ENCODE peak calls at places on chromosomes 3 and 15, in nine cellular contexts. One of them, this sample, is unnamed.

GRCh38 chr15:74815121-74815933 is 2.7 kb downstream of the LMAN1L start:
- DNase-seq in fibroblast of villous mesenchyme: no peak
- DNase-seq in epithelial cell of prostate: no peak
- DNase-seq in stomach: peak; percentile 88
- DNase-seq in AG09309: no peak
- DNase-seq in HFFc6: no peak
- DNase-seq in HCEC 1CT: no peak
- DNase-seq in caudate nucleus: no peak
- DNase-seq in endothelial cell: no peak
- DNase-seq in this sample: no peak

GRCh38 chr3:59809016-59809415 is 759.2 kb upstream of the CFAP20DC start:
- DNase-seq in epithelial cell of prostate: no peak
- DNase-seq in fibroblast of villous mesenchyme: peak; percentile 76
- DNase-seq in HFFc6: peak; percentile 1
- DNase-seq in HCEC 1CT: peak; percentile 96
- DNase-seq in caudate nucleus: no peak
- DNase-seq in endothelial cell: no peak
- DNase-seq in AG09309: no peak
- DNase-seq in stomach: no peak
- DNase-seq in this sample: no peak

GRCh38 chr3:181488536-181488935 is 223.2 kb upstream of the SOX2 start:
- DNase-seq in endothelial cell: no peak
- DNase-seq in HCEC 1CT: no peak
- DNase-seq in caudate nucleus: no peak
- DNase-seq in fibroblast of villous mesenchyme: no peak
- DNase-seq in AG09309: no peak
- DNase-seq in HFFc6: no peak
- DNase-seq in epithelial cell of prostate: no peak
- DNase-seq in stomach: no peak
- DNase-seq in this sample: no peak

GRCh38 chr3:18444597-18445420 is 19.7 kb upstream of the SATB1 start:
- DNase-seq in endothelial cell: peak; percentile 85
- DNase-seq in stomach: peak; percentile 76
- DNase-seq in fibroblast of villous mesenchyme: peak; percentile 41
- DNase-seq in AG09309: no peak
- DNase-seq in HFFc6: no peak
- DNase-seq in caudate nucleus: peak; percentile 36
- DNase-seq in HCEC 1CT: no peak
- DNase-seq in epithelial cell of prostate: no peak
- DNase-seq in this sample: peak; percentile 70

GRCh38 chr3:128805771-128806170 is 73.6 kb upstream of the ACAD9 start:
- DNase-seq in epithelial cell of prostate: no peak
- DNase-seq in endothelial cell: no peak
- DNase-seq in stomach: no peak
- DNase-seq in HFFc6: peak; percentile 36
- DNase-seq in caudate nucleus: no peak
- DNase-seq in AG09309: no peak
- DNase-seq in HCEC 1CT: peak; percentile 64
- DNase-seq in fibroblast of villous mesenchyme: peak; percentile 49
- DNase-seq in this sample: no peak

GRCh38 chr15:44087578-44088190 is 107.4 kb downstream of the FRMD5 start:
- DNase-seq in epithelial cell of prostate: peak; percentile 52
- DNase-seq in endothelial cell: no peak
- DNase-seq in HCEC 1CT: peak; percentile 91
- DNase-seq in caudate nucleus: no peak
- DNase-seq in stomach: no peak
- DNase-seq in AG09309: peak; percentile 75
- DNase-seq in fibroblast of villous mesenchyme: peak; percentile 82
- DNase-seq in HFFc6: peak; percentile 87
- DNase-seq in this sample: no peak

GRCh38 chr15:54579855-54580254 is 601.6 kb downstream of the UNC13C start:
- DNase-seq in endothelial cell: no peak
- DNase-seq in HCEC 1CT: no peak
- DNase-seq in fibroblast of villous mesenchyme: no peak
- DNase-seq in caudate nucleus: no peak
- DNase-seq in HFFc6: no peak
- DNase-seq in AG09309: no peak
- DNase-seq in epithelial cell of prostate: no peak
- DNase-seq in stomach: no peak
- DNase-seq in this sample: no peak

GRCh38 chr3:39110041-39110639 is 2.7 kb downstream of the TTC21A start:
- DNase-seq in AG09309: no peak
- DNase-seq in HCEC 1CT: no peak
- DNase-seq in HFFc6: no peak
- DNase-seq in stomach: no peak
- DNase-seq in endothelial cell: no peak
- DNase-seq in caudate nucleus: no peak
- DNase-seq in epithelial cell of prostate: no peak
- DNase-seq in fibroblast of villous mesenchyme: no peak
- DNase-seq in this sample: no peak

GRCh38 chr3:101133638-101134037 is 140.4 kb upstream of the ABI3BP start:
- DNase-seq in HCEC 1CT: no peak
- DNase-seq in epithelial cell of prostate: no peak
- DNase-seq in HFFc6: no peak
- DNase-seq in stomach: no peak
- DNase-seq in caudate nucleus: no peak
- DNase-seq in fibroblast of villous mesenchyme: no peak
- DNase-seq in AG09309: no peak
- DNase-seq in endothelial cell: no peak
- DNase-seq in this sample: no peak

GRCh38 chr3:120272294-120272693 is 12.7 kb downstream of the GPR156 start:
- DNase-seq in AG09309: no peak
- DNase-seq in stomach: no peak
- DNase-seq in endothelial cell: no peak
- DNase-seq in caudate nucleus: no peak
- DNase-seq in epithelial cell of prostate: no peak
- DNase-seq in HFFc6: no peak
- DNase-seq in fibroblast of villous mesenchyme: no peak
- DNase-seq in HCEC 1CT: no peak
- DNase-seq in this sample: no peak

GRCh38 chr15:76823903-76824302 is 81.2 kb downstream of the SCAPER start:
- DNase-seq in stomach: no peak
- DNase-seq in endothelial cell: no peak
- DNase-seq in caudate nucleus: no peak
- DNase-seq in epithelial cell of prostate: no peak
- DNase-seq in HFFc6: no peak
- DNase-seq in AG09309: no peak
- DNase-seq in HCEC 1CT: no peak
- DNase-seq in fibroblast of villous mesenchyme: no peak
- DNase-seq in this sample: no peak

GRCh38 chr15:35872577-35872976 is 326.6 kb upstream of the DPH6 start:
- DNase-seq in caudate nucleus: no peak
- DNase-seq in HCEC 1CT: no peak
- DNase-seq in fibroblast of villous mesenchyme: no peak
- DNase-seq in AG09309: no peak
- DNase-seq in HFFc6: no peak
- DNase-seq in stomach: no peak
- DNase-seq in epithelial cell of prostate: no peak
- DNase-seq in endothelial cell: no peak
- DNase-seq in this sample: no peak

GRCh38 chr15:70111203-70112017 is 13.7 kb upstream of the TLE3 start:
- DNase-seq in caudate nucleus: peak; percentile 46
- DNase-seq in HCEC 1CT: peak; percentile 66
- DNase-seq in stomach: peak; percentile 53
- DNase-seq in endothelial cell: peak; percentile 73
- DNase-seq in AG09309: peak; percentile 39
- DNase-seq in fibroblast of villous mesenchyme: peak; percentile 93
- DNase-seq in HFFc6: peak; percentile 40
- DNase-seq in epithelial cell of prostate: no peak
- DNase-seq in this sample: no peak

GRCh38 chr15:38186505-38186904 is 66.1 kb upstream of the SPRED1 start:
- DNase-seq in fibroblast of villous mesenchyme: no peak
- DNase-seq in stomach: no peak
- DNase-seq in HCEC 1CT: no peak
- DNase-seq in HFFc6: no peak
- DNase-seq in caudate nucleus: no peak
- DNase-seq in endothelial cell: no peak
- DNase-seq in AG09309: no peak
- DNase-seq in epithelial cell of prostate: no peak
- DNase-seq in this sample: no peak

This sample was measured in stimulated activated naive CD4-positive, alpha-beta T cell treated with Interleukin-2 at 50 U/mL for 16 hours.